ENCODE peak calls at places on chromosomes 6 and 20, in nine cellular contexts. E is hypothalamus; W is tibial artery; X is activated CD8-positive, alpha-beta memory T cell treated with anti-CD3 and anti-CD28 coated beads for 24 hours; H is HEK293T; R is astrocyte; B is RPMI8226; P is head of caudate nucleus; M is ascending aorta. S is an unnamed sample.

GRCh38 chr20:46652699-46653098 is 1.4 kb upstream of the SLC13A3 start:
- DNase-seq in E (no peak), W (no peak), X (no peak), H (no peak), R (peak), B (no peak), P (no peak), M (no peak), S (no peak)

GRCh38 chr6:107419747-107420146 is 39.6 kb downstream of the PDSS2 start:
- DNase-seq in E (no peak), W (no peak), X (no peak), H (no peak), R (no peak), B (no peak), P (no peak), M (no peak), S (no peak)

GRCh38 chr20:39878809-39879208 is 810.2 kb downstream of the MAFB start:
- DNase-seq in E (no peak), W (no peak), X (no peak), H (no peak), R (peak), B (no peak), P (no peak), M (no peak), S (no peak)

GRCh38 chr6:55399331-55399730 is 72.1 kb downstream of the GFRAL start:
- DNase-seq in E (no peak), W (no peak), X (no peak), H (no peak), R (no peak), B (no peak), P (no peak), M (no peak), S (no peak)

GRCh38 chr20:43949741-43950618 is 35.3 kb downstream of the TOX2 start:
- DNase-seq in E (no peak), W (peak), X (peak), H (no peak), R (no peak), B (peak), P (no peak), M (no peak), S (no peak)

GRCh38 chr6:137903933-137904821 is 37.1 kb downstream of the TNFAIP3 start:
- DNase-seq in E (no peak), W (no peak), X (peak), H (no peak), R (peak), B (no peak), P (no peak), M (no peak), S (no peak)

GRCh38 chr6:73299171-73300073 is 36.4 kb upstream of the KHDC1 start:
- DNase-seq in E (no peak), W (no peak), X (no peak), H (no peak), R (no peak), B (no peak), P (no peak), M (no peak), S (no peak)

GRCh38 chr20:46827718-46828458 is 66.8 kb upstream of the EYA2 start:
- DNase-seq in E (no peak), W (no peak), X (no peak), H (no peak), R (peak), B (no peak), P (no peak), M (no peak), S (no peak)

GRCh38 chr20:33012327-33013189 is 5.1 kb downstream of the BPIFB2 start:
- DNase-seq in E (no peak), W (no peak), X (no peak), H (no peak), R (no peak), B (no peak), P (no peak), M (no peak), S (no peak)

GRCh38 chr20:36541227-36542018 is at the start of gene MYL9:
- DNase-seq in E (no peak), W (peak), X (no peak), H (no peak), R (peak), B (no peak), P (no peak), M (peak), S (no peak)

GRCh38 chr6:117417851-117418250 is 7.9 kb downstream of the ROS1 start:
- DNase-seq in E (no peak), W (no peak), X (no peak), H (no peak), R (peak), B (no peak), P (no peak), M (no peak), S (no peak)

GRCh38 chr20:58553841-58554240 is 38.6 kb upstream of the APCDD1L start:
- DNase-seq in E (no peak), W (peak), X (no peak), H (no peak), R (peak), B (no peak), P (no peak), M (no peak), S (no peak)

GRCh38 chr6:170162011-170162770 is 128.7 kb downstream of the DLL1 start:
- DNase-seq in E (no peak), W (no peak), X (no peak), H (no peak), R (no peak), B (no peak), P (no peak), M (no peak), S (no peak)

GRCh38 chr6:6696867-6697531 is 108.5 kb downstream of the LY86 start:
- DNase-seq in E (peak), W (peak), X (no peak), H (peak), R (peak), B (peak), P (peak), M (no peak), S (no peak)

GRCh38 chr6:44594471-44594870 is 207.0 kb downstream of the CDC5L start:
- DNase-seq in E (no peak), W (no peak), X (no peak), H (no peak), R (no peak), B (no peak), P (no peak), M (no peak), S (no peak)

GRCh38 chr6:150866147-150867073 is 908 bp downstream of the MTHFD1L start:
- DNase-seq in E (peak), W (peak), X (peak), H (peak), R (peak), B (peak), P (peak), M (peak), S (peak)

GRCh38 chr6:18395851-18396187 is 8.7 kb downstream of the RNF144B start:
- DNase-seq in E (no peak), W (no peak), X (no peak), H (no peak), R (no peak), B (no peak), P (no peak), M (no peak), S (no peak)

GRCh38 chr6:111722220-111722731 is 116.6 kb upstream of the TRAF3IP2 start:
- DNase-seq in E (no peak), W (no peak), X (no peak), H (no peak), R (peak), B (no peak), P (no peak), M (no peak), S (no peak)

GRCh38 chr20:44186201-44186600 is 787 bp downstream of the JPH2 start:
- DNase-seq in E (no peak), W (no peak), X (no peak), H (no peak), R (no peak), B (no peak), P (no peak), M (no peak), S (no peak)

GRCh38 chr20:50360218-50360672 is 149.9 kb upstream of the PTPN1 start:
- DNase-seq in E (no peak), W (no peak), X (no peak), H (no peak), R (no peak), B (no peak), P (no peak), M (no peak), S (no peak)

GRCh38 chr6:136599324-136600011 is 49.2 kb upstream of the MAP7 start:
- DNase-seq in E (no peak), W (no peak), X (no peak), H (no peak), R (peak), B (no peak), P (no peak), M (no peak), S (peak)

GRCh38 chr6:157059781-157060180 is 263.5 kb downstream of the TMEM242 start:
- DNase-seq in E (no peak), W (no peak), X (no peak), H (no peak), R (peak), B (no peak), P (no peak), M (no peak), S (peak)

GRCh38 chr20:15653396-15654207 is 919.6 kb downstream of the KIF16B start:
- DNase-seq in E (no peak), W (no peak), X (no peak), H (no peak), R (no peak), B (no peak), P (no peak), M (no peak), S (no peak)

GRCh38 chr6:31129130-31129529 is 8.9 kb upstream of the CDSN start:
- DNase-seq in E (no peak), W (no peak), X (no peak), H (no peak), R (no peak), B (no peak), P (no peak), M (no peak), S (no peak)

GRCh38 chr6:132788658-132789397 is 9.6 kb downstream of the SLC18B1 start:
- DNase-seq in E (no peak), W (no peak), X (no peak), H (no peak), R (no peak), B (no peak), P (no peak), M (no peak), S (no peak)

GRCh38 chr20:6184086-6184485 is 61.3 kb upstream of the FERMT1 start:
- DNase-seq in E (no peak), W (no peak), X (no peak), H (no peak), R (no peak), B (no peak), P (no peak), M (no peak), S (no peak)

GRCh38 chr6:15462717-15463525 is 199.9 kb downstream of the DTNBP1 start:
- DNase-seq in E (no peak), W (no peak), X (no peak), H (no peak), R (peak), B (no peak), P (no peak), M (no peak), S (no peak)

GRCh38 chr6:18632670-18633410 is 245.7 kb downstream of the RNF144B start:
- DNase-seq in E (no peak), W (no peak), X (no peak), H (no peak), R (peak), B (no peak), P (no peak), M (no peak), S (no peak)

GRCh38 chr20:48080583-48080982 is 295.3 kb upstream of the SULF2 start:
- DNase-seq in E (no peak), W (no peak), X (no peak), H (no peak), R (no peak), B (no peak), P (no peak), M (no peak), S (no peak)

GRCh38 chr6:119484598-119484997 is 135.0 kb upstream of the MAN1A1 start:
- DNase-seq in E (no peak), W (no peak), X (no peak), H (no peak), R (peak), B (no peak), P (no peak), M (no peak), S (no peak)

GRCh38 chr6:40819182-40819834 is 219.7 kb downstream of the UNC5CL start:
- DNase-seq in E (no peak), W (no peak), X (no peak), H (no peak), R (no peak), B (no peak), P (no peak), M (no peak), S (no peak)

GRCh38 chr6:141540207-141540606 is 592.5 kb upstream of the GJE1 start:
- DNase-seq in E (no peak), W (no peak), X (no peak), H (no peak), R (no peak), B (no peak), P (no peak), M (no peak), S (no peak)

GRCh38 chr20:14291502-14291901 is 45.9 kb downstream of the FLRT3 start:
- DNase-seq in E (no peak), W (no peak), X (no peak), H (no peak), R (no peak), B (no peak), P (no peak), M (no peak), S (no peak)

GRCh38 chr6:74100719-74101287 is 404.8 kb downstream of the CD109 start:
- DNase-seq in E (no peak), W (no peak), X (no peak), H (no peak), R (no peak), B (no peak), P (no peak), M (no peak), S (no peak)

GRCh38 chr6:166173292-166173951 is 5.8 kb upstream of the TBXT start:
- DNase-seq in E (no peak), W (no peak), X (no peak), H (no peak), R (no peak), B (peak), P (no peak), M (no peak), S (no peak)

GRCh38 chr6:84498905-84499304 is 265.5 kb downstream of the TBX18 start:
- DNase-seq in E (no peak), W (no peak), X (no peak), H (no peak), R (no peak), B (no peak), P (no peak), M (no peak), S (no peak)

GRCh38 chr6:118387921-118388701 is 160.0 kb upstream of the PLN start:
- DNase-seq in E (no peak), W (no peak), X (no peak), H (no peak), R (peak), B (no peak), P (no peak), M (no peak), S (no peak)

GRCh38 chr6:154555075-154555677 is 44.7 kb upstream of the CNKSR3 start:
- DNase-seq in E (no peak), W (no peak), X (no peak), H (peak), R (peak), B (no peak), P (no peak), M (no peak), S (no peak)

GRCh38 chr6:44039191-44039719 is 88.0 kb downstream of the MRPL14 start:
- DNase-seq in E (no peak), W (peak), X (no peak), H (no peak), R (no peak), B (no peak), P (no peak), M (no peak), S (no peak)

S was measured in cerebellum.